ENCODE peak calls at places on chromosomes 7 and 10, in four cellular contexts. S is activated T-cell treated with anti-CD3 and anti-CD28 coated beads for 24 hours; H is stimulated activated CD8-positive, alpha-beta memory T cell treated with anti-CD3 and anti-CD28 coated beads, Interleukin-4, amount 100 ng/mL, for 4 hours; K is GM18507. I is an unnamed sample.
A peak's percentile ranks its signal among the peaks of the same experiment; 100 is the strongest.

GRCh38 chr7:128164061-128164954 is 76.8 kb upstream of the LEP start:
- DNase-seq in K (no peak), S (no peak), H (no peak), I (no peak)

GRCh38 chr10:101894266-101894665 is 50.7 kb upstream of the KCNIP2 start:
- DNase-seq in K (no peak), H (no peak), S (no peak), I (no peak)

GRCh38 chr7:150374472-150374871 is 4.7 kb upstream of the ZNF775 start:
- DNase-seq in K (no peak), H (no peak), S (no peak), I (no peak)

GRCh38 chr7:2164156-2164555 is 68.6 kb downstream of the MAD1L1 start:
- DNase-seq in S (no peak), H (no peak), K (no peak), I (no peak)

GRCh38 chr7:158495780-158496179 is 91.8 kb downstream of the PTPRN2 start:
- DNase-seq in K (peak; percentile 11), S (no peak), H (no peak), I (no peak)

GRCh38 chr10:75367098-75367497 is 34.5 kb downstream of the ZNF503 start:
- DNase-seq in S (no peak), K (no peak), H (no peak), I (no peak)

GRCh38 chr7:145123502-145123901 is 287.6 kb upstream of the TPK1 start:
- DNase-seq in H (no peak), S (no peak), K (no peak), I (no peak)

GRCh38 chr7:3283130-3283704 is 17.8 kb upstream of the SDK1 start:
- DNase-seq in K (no peak), H (no peak), S (no peak), I (no peak)

GRCh38 chr10:118911361-118911760 is 118.2 kb upstream of the NANOS1 start:
- DNase-seq in K (no peak), S (no peak), H (no peak), I (no peak)

GRCh38 chr7:119996634-119997033 is 276.3 kb upstream of the KCND2 start:
- DNase-seq in S (no peak), H (no peak), K (no peak), I (no peak)

GRCh38 chr7:23394828-23395227 is 75.5 kb downstream of the IGF2BP3 start:
- DNase-seq in H (no peak), K (no peak), S (no peak), I (no peak)

GRCh38 chr7:51040777-51041176 is 258.1 kb upstream of the GRB10 start:
- DNase-seq in K (no peak), S (no peak), H (no peak), I (no peak)

GRCh38 chr7:151430391-151431205 is 9.3 kb downstream of the CRYGN start:
- DNase-seq in S (no peak), K (no peak), H (no peak), I (no peak)

GRCh38 chr7:87709258-87709657 is 81.1 kb downstream of the RUNDC3B start:
- DNase-seq in S (no peak), K (no peak), H (no peak), I (no peak)

GRCh38 chr10:34809796-34810195 is 5.3 kb downstream of the PARD3 start:
- DNase-seq in S (no peak), H (no peak), K (no peak), I (no peak)

GRCh38 chr10:105837951-105838350 is 1196.9 kb downstream of the SORCS3 start:
- DNase-seq in S (no peak), H (no peak), K (no peak), I (no peak)

GRCh38 chr7:144398291-144398690 is 5.2 kb downstream of the NOBOX start:
- DNase-seq in K (no peak), S (no peak), H (no peak), I (no peak)

GRCh38 chr7:1678070-1678543 is 8.0 kb downstream of the ELFN1 start:
- DNase-seq in H (no peak), K (no peak), S (no peak), I (no peak)

GRCh38 chr7:27176962-27177794 is 3.1 kb upstream of the HOXA10 start:
- DNase-seq in H (no peak), S (no peak), K (no peak), I (no peak)

GRCh38 chr7:13742719-13743640 is 246.5 kb downstream of the ETV1 start:
- DNase-seq in K (no peak), H (no peak), S (no peak), I (no peak)

GRCh38 chr10:6023661-6024333 is 38.4 kb downstream of the IL2RA start:
- DNase-seq in K (no peak), S (no peak), H (no peak), I (no peak)

GRCh38 chr7:157676001-157676400 is 339.2 kb downstream of the DNAJB6 start:
- DNase-seq in S (no peak), K (no peak), H (no peak), I (no peak)

GRCh38 chr7:107725138-107725740 is 18.7 kb upstream of the CBLL1 start:
- DNase-seq in K (peak; percentile 20), S (peak; percentile 37), H (no peak), I (peak; percentile 56)

GRCh38 chr10:24762161-24762924 is 38.7 kb upstream of the ARHGAP21 start:
- DNase-seq in K (no peak), H (no peak), S (no peak), I (no peak)

GRCh38 chr10:102424916-102425315 is 4.3 kb downstream of the FBXL15 start:
- DNase-seq in H (no peak), K (no peak), S (no peak), I (no peak)

GRCh38 chr10:117983961-117984360 is 62.8 kb downstream of the RAB11FIP2 start:
- DNase-seq in S (no peak), K (no peak), H (no peak), I (no peak)

GRCh38 chr10:5305374-5305773 is 59.4 kb upstream of the UCN3 start:
- DNase-seq in S (no peak), K (no peak), H (no peak), I (no peak)

GRCh38 chr10:11986593-11987216 is 55.9 kb downstream of the UPF2 start:
- DNase-seq in K (peak; percentile 22), H (peak; percentile 53), S (peak; percentile 57), I (peak; percentile 65)

GRCh38 chr7:64087501-64087900 is 42.3 kb downstream of the ZNF727 start:
- DNase-seq in K (no peak), S (no peak), H (no peak), I (no peak)

GRCh38 chr7:67301667-67302066 is 305.0 kb downstream of the TYW1 start:
- DNase-seq in H (no peak), S (no peak), K (no peak), I (no peak)

GRCh38 chr10:114603943-114604342 is 54.1 kb downstream of the ABLIM1 start:
- DNase-seq in S (no peak), K (no peak), H (no peak), I (no peak)

GRCh38 chr7:106400990-106401389 is 116.2 kb upstream of the NAMPT start:
- DNase-seq in S (no peak), K (no peak), H (no peak), I (no peak)

GRCh38 chr7:79820387-79820786 is 314.2 kb upstream of the GNAI1 start:
- DNase-seq in H (no peak), K (no peak), S (no peak), I (no peak)

GRCh38 chr10:132189810-132190422 is 3.2 kb downstream of the DPYSL4 start:
- DNase-seq in S (no peak), K (no peak), H (no peak), I (no peak)